ENCODE peak calls at places on chromosome 2, in four cellular contexts. Z is GM12878, U is HepG2, S is K562. N is an unnamed sample.

GRCh38 chr2:230067990-230068657 is 600 bp downstream of the SLC16A14 start:
- DNase-seq in Z (no peak), U (no peak), S (no peak), N (peak)

GRCh38 chr2:190511104-190511503 is 23.4 kb downstream of the NEMP2 start:
- DNase-seq in S (peak), U (peak), Z (no peak), N (peak)

GRCh38 chr2:23600336-23600735 is 215.4 kb downstream of the KLHL29 start:
- DNase-seq in U (no peak), Z (no peak), S (no peak), N (no peak)

GRCh38 chr2:66966631-66967030 is 430.5 kb upstream of the ETAA1 start:
- DNase-seq in S (no peak), U (no peak), Z (no peak), N (no peak)

GRCh38 chr2:189116984-189117383 is 62.6 kb downstream of the COL5A2 start:
- DNase-seq in S (no peak), Z (no peak), U (no peak), N (no peak)

GRCh38 chr2:211837706-211838105 is 700.9 kb downstream of the ERBB4 start:
- DNase-seq in S (no peak), Z (no peak), U (no peak), N (no peak)

GRCh38 chr2:86453838-86454237 is 12.7 kb downstream of the KDM3A start:
- DNase-seq in Z (no peak), U (no peak), S (no peak), N (peak)

GRCh38 chr2:1826188-1826905 is 82.0 kb upstream of the PXDN start:
- DNase-seq in Z (no peak), S (no peak), U (no peak), N (no peak)

GRCh38 chr2:134372611-134373131 is 118.8 kb downstream of the MGAT5 start:
- DNase-seq in U (no peak), Z (no peak), S (no peak), N (no peak)

GRCh38 chr2:106581755-106582430 is 94.7 kb downstream of the CD8B2 start:
- DNase-seq in S (peak), Z (no peak), U (peak), N (no peak)

GRCh38 chr2:29010946-29011649 is 30.0 kb downstream of the TOGARAM2 start:
- DNase-seq in Z (no peak), U (no peak), S (no peak), N (no peak)

GRCh38 chr2:161250864-161251436 is 57.3 kb upstream of the PSMD14 start:
- DNase-seq in U (peak), S (peak), Z (no peak), N (peak)

GRCh38 chr2:160336091-160336490 is 136.0 kb upstream of the ITGB6 start:
- DNase-seq in S (no peak), U (no peak), Z (no peak), N (no peak)

GRCh38 chr2:162821176-162821575 is 17.4 kb downstream of the KCNH7 start:
- DNase-seq in Z (no peak), U (no peak), S (no peak), N (no peak)

GRCh38 chr2:241842620-241843211 is 16.0 kb downstream of the PDCD1 start:
- DNase-seq in Z (no peak), S (no peak), U (no peak), N (no peak)

GRCh38 chr2:222698276-222698675 is 26.8 kb downstream of the MOGAT1 start:
- DNase-seq in Z (no peak), S (no peak), U (no peak), N (peak)

GRCh38 chr2:104769096-104769495 is 84.8 kb upstream of the POU3F3 start:
- DNase-seq in U (no peak), Z (no peak), S (no peak), N (no peak)

GRCh38 chr2:152335851-152336102 is 803 bp downstream of the FMNL2 start:
- DNase-seq in Z (no peak), U (no peak), S (no peak), N (no peak)

GRCh38 chr2:155250800-155251199 is 552.3 kb downstream of the KCNJ3 start:
- DNase-seq in S (no peak), Z (no peak), U (peak), N (peak)

GRCh38 chr2:12716250-12717190 is at the start of gene TRIB2:
- DNase-seq in U (peak), Z (no peak), S (peak), N (peak)

GRCh38 chr2:119178811-119179601 is 20.5 kb upstream of the C1QL2 start:
- DNase-seq in S (no peak), Z (no peak), U (no peak), N (no peak)

GRCh38 chr2:157107877-157108276 is 149.6 kb upstream of the GALNT5 start:
- DNase-seq in Z (no peak), U (no peak), S (no peak), N (peak)

GRCh38 chr2:96305979-96306308 is 598 bp upstream of the SNRNP200 start:
- DNase-seq in U (no peak), Z (no peak), S (no peak), N (no peak)

GRCh38 chr2:133266075-133266925 is 302.0 kb downstream of the NCKAP5 start:
- DNase-seq in Z (no peak), U (no peak), S (no peak), N (peak)

GRCh38 chr2:127675335-127676261 is at the start of gene LIMS2:
- DNase-seq in Z (no peak), U (no peak), S (no peak), N (peak)

GRCh38 chr2:192161670-192162290 is 33.0 kb downstream of the TMEFF2 start:
- DNase-seq in S (no peak), Z (no peak), U (no peak), N (peak)

GRCh38 chr2:144165599-144166250 is 354.2 kb downstream of the ZEB2 start:
- DNase-seq in Z (no peak), S (no peak), U (no peak), N (no peak)

DNA sequence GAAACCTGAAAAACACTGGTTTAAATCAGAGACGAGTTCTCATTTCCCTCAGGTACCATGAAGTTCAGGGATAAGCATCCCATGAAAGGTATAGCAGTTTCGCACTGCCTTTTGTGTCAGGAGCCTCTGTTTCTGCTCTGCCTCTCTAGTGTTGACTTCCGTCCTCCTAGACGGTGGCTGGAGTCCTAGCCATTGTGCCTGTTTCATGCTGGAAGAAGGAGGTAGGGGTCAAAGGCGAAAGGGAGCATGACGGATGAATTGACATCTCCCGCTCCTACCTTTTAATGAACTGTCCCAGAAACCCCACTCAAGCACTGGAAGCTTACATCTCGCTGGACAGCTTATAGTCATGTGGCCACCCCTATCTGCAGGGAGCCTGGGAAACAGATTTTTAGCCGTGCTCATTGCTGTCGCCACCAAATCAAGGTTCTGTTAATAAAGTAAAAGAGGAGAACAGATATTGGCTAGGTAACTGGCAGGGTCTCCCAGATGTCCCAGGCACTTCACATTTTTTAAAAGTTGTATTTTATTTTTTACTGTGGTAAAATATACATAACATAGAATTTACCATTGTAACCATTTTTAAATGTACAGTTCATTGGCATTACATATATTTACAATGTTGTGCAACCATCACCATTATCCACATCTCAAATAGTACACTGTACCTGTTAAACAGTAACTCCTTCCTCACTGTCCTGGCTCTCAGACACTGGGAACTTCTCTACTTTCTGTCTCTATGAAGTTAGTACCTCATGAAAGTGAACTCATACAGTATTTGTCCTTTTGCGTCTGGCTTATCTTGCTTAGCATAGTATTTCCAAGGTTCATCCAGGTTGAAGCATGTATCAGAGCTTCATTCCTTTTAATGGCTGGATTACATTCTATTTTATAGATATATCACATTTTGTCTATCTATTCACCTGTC is 55.0 kb upstream of the CTLA4 start:
- DNase-seq in S (no peak), U (peak), Z (no peak), N (no peak)
- H3K9ac ChIP-seq in S (no peak), U (peak), Z (no peak), N (no peak)

GRCh38 chr2:43220982-43221659 is 5.3 kb downstream of the ZFP36L2 start:
- DNase-seq in U (no peak), S (peak), Z (no peak), N (peak)
- TF ChIP-seq MYC in U (peak), S (no peak), Z (no peak), N (no peak)

DNA sequence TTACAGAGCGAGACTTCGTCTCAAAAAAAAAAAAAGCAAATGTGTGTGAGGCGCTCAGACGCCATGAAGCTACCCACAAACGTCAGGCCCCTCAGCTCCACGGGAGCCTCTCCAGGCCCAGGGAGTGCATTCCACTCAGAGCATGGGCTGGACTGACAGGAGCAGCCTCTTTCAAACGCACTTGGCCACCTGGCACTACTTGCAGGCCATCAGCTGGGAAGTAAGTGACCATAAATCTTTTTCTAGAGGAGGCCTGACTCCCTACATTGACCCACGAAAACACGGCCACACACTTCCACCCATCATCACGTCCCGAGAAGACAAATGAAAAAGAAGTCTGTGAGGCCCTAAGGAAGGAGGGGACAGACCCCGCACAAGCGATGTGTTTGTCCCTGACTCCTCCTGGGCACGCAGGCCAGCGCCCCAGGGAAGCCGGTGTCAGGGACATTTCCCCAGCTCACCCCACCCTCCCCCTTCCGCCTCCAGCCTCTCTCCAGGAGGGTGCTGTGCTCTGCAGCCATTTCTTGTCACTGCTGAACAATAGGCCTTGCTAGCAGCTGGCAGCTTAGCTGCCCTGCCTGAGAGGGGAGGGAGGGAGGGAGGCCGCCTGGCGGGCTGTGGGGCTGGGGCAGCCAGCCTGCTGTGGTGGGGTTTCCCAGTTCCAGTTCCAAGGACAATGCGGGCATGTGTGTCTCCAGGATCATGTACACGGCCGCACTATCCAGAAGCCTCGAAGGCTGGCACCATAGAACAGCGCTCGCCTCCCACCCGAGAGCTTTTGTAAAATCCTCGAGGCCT is 26.6 kb downstream of the SERTAD2 start:
- DNase-seq in Z (no peak), U (no peak), S (no peak), N (peak)
- H3K9ac ChIP-seq in Z (no peak), U (no peak), S (no peak), N (no peak)

DNA sequence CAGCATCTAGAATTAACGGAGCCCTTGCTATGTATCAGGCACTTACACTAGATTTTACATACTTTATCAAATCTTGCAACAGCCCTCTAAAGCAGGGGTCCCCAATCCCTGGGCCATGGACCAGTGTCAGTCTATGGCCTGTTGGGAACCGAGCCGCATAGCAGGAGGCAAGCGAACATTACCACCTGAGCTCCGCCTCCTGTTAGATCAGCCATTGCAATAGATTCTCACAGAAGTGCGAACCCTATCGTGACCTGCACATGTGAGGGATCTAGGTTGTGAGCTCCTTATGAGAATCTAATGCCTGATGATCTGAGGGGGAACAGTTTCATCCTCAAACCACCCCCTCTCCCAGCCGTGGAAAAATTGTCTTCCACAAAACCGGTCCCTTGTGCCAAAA is 13.4 kb downstream of the DNAJB2 start:
- DNase-seq in U (no peak), Z (no peak), S (no peak), N (no peak)
- TF ChIP-seq MYC in U (no peak), Z (no peak), S (no peak), N (no peak)

GRCh38 chr2:202249521-202249850 is 11.1 kb upstream of the SUMO1 start:
- DNase-seq in U (no peak), S (no peak), Z (no peak), N (peak)
- H3K9ac ChIP-seq in U (no peak), S (no peak), Z (no peak), N (no peak)

GRCh38 chr2:5230879-5231278 is 461.3 kb upstream of the SOX11 start:
- DNase-seq in S (no peak), Z (no peak), U (no peak), N (no peak)
- TF ChIP-seq MYC in S (no peak), Z (no peak), U (no peak), N (no peak)

GRCh38 chr2:234566622-234567021 is 69.7 kb upstream of the ARL4C start:
- DNase-seq in U (peak), Z (no peak), S (no peak), N (no peak)

GRCh38 chr2:234571620-234572407 is 74.9 kb upstream of the ARL4C start:
- DNase-seq in Z (no peak), S (no peak), U (no peak), N (no peak)

GRCh38 chr2:234565842-234566619 is 69.2 kb upstream of the ARL4C start:
- DNase-seq in U (peak), S (no peak), Z (no peak), N (no peak)

GRCh38 chr2:234569776-234570430 is 73.0 kb upstream of the ARL4C start:
- DNase-seq in S (no peak), U (no peak), Z (no peak), N (no peak)

GRCh38 chr2:234570476-234570875 is 73.6 kb upstream of the ARL4C start:
- DNase-seq in S (no peak), U (no peak), Z (no peak), N (no peak)
- H3K9ac ChIP-seq in S (no peak), U (no peak), Z (no peak), N (no peak)

DNA sequence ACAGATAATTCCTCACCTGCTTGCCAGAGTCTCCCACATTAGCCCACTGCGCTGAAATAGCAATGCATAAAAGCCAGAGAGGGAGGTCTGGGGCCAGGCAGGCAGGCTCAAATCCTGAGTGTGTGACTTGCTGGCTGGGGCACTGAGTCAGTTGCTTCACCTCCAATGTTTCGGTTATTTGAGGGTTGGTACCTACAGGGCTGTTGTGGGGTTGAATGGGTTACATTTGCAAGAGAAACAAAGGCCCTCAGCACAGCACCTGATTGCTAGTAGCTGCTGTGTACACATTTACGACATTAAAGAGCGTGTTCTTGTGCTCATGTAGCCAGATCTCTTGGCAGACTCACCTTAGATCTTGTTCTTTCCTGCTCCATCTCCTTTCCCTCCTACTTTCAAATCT is 34.1 kb upstream of the FAM110C start:
- DNase-seq in S (no peak), U (no peak), Z (no peak), N (no peak)
- TF ChIP-seq MYC in S (no peak), U (no peak), Z (no peak), N (no peak)

DNA sequence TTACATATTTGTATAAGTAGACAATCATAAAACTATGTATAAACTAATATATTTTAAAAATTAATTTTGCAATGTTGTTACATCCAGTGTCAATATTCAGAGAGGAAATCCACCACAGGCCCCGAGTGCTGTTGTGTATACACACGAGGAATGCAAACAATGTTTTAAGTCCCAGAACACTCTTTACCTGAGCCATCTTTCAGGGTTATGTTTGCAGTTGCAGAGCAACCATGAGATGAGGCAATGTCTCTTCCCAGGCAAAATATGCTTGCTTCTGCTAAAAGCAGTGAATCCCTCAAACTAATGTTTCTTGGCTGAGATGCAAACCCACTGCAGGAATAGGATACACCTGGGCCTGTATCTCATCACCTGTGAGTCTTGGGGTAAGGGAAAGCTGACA is 91.3 kb downstream of the ASXL2 start:
- DNase-seq in U (peak), Z (no peak), S (no peak), N (no peak)
- H3K9ac ChIP-seq in U (no peak), Z (no peak), S (no peak), N (no peak)